ENCODE peak calls at places on chromosomes 4 and X, in four cellular contexts. X, H, W and P are unnamed samples.

GRCh38 chr4:96009720-96010119 is 169.8 kb downstream of the PDHA2 start:
- DNase-seq in X (no peak), H (no peak), W (no peak), P (no peak)

GRCh38 chr4:184802203-184803015 is 23.4 kb downstream of the ACSL1 start:
- DNase-seq in X (no peak), H (no peak), W (peak), P (no peak)

GRCh38 chr4:92047209-92047877 is 256.4 kb upstream of the GRID2 start:
- DNase-seq in X (no peak), H (no peak), W (peak), P (no peak)

GRCh38 chr4:148126825-148127224 is 315.4 kb downstream of the NR3C2 start:
- DNase-seq in X (no peak), H (no peak), W (peak), P (no peak)

GRCh38 chr4:146465628-146466027 is 56.1 kb downstream of the SLC10A7 start:
- DNase-seq in X (no peak), H (no peak), W (no peak), P (no peak)

GRCh38 chr4:20773144-20773997 is 73.1 kb downstream of the PACRGL start:
- DNase-seq in X (peak), H (peak), W (peak), P (no peak)

GRCh38 chrX:102712216-102712966 is at the start of gene GPRASP2:
- DNase-seq in X (peak), H (peak), W (no peak), P (no peak)

GRCh38 chr4:185993328-185993973 is 75.5 kb upstream of the TLR3 start:
- DNase-seq in X (no peak), H (no peak), W (no peak), P (no peak)

GRCh38 chr4:140255919-140256318 is 101.9 kb upstream of the MAML3 start:
- DNase-seq in X (no peak), H (no peak), W (no peak), P (no peak)

GRCh38 chrX:147180886-147181285 is 366.3 kb upstream of the CXorf51A start:
- DNase-seq in X (no peak), H (peak), W (no peak), P (no peak)

GRCh38 chrX:136999021-136999420 is 34.8 kb downstream of the GPR101 start:
- DNase-seq in X (no peak), H (no peak), W (no peak), P (no peak)

GRCh38 chrX:107736781-107737531 is 38.6 kb downstream of the TSC22D3 start:
- DNase-seq in X (no peak), H (no peak), W (no peak), P (no peak)

GRCh38 chr4:108851346-108851745 is 88.5 kb upstream of the ETNPPL start:
- DNase-seq in X (no peak), H (no peak), W (peak), P (no peak)

GRCh38 chrX:148806145-148806868 is 305.9 kb downstream of the AFF2 start:
- DNase-seq in X (no peak), H (no peak), W (no peak), P (no peak)

DNA sequence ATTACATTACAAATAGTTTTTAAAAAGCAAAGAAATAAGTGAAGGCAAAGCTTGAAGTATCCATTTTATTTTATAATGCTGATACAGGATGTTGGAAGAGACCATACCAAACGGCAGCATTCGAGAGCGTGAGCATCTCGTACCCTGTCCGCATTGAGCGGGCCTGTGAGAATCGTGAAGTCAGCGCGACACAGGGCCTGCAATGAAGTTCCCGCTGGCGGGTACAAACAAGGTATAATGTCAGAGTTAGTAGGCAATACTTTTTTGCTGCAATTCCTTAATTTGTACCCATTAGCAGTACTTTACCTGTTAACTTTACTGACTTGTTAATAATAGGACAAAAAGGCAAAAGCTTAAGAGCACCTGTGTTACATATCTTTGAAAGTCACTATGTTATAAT is 19.0 kb downstream of the HNRNPD start:
- DNase-seq in X (no peak), H (no peak), W (no peak), P (no peak)
- TF ChIP-seq CTCF in X (no peak), H (no peak), W (no peak), P (no peak)

DNA sequence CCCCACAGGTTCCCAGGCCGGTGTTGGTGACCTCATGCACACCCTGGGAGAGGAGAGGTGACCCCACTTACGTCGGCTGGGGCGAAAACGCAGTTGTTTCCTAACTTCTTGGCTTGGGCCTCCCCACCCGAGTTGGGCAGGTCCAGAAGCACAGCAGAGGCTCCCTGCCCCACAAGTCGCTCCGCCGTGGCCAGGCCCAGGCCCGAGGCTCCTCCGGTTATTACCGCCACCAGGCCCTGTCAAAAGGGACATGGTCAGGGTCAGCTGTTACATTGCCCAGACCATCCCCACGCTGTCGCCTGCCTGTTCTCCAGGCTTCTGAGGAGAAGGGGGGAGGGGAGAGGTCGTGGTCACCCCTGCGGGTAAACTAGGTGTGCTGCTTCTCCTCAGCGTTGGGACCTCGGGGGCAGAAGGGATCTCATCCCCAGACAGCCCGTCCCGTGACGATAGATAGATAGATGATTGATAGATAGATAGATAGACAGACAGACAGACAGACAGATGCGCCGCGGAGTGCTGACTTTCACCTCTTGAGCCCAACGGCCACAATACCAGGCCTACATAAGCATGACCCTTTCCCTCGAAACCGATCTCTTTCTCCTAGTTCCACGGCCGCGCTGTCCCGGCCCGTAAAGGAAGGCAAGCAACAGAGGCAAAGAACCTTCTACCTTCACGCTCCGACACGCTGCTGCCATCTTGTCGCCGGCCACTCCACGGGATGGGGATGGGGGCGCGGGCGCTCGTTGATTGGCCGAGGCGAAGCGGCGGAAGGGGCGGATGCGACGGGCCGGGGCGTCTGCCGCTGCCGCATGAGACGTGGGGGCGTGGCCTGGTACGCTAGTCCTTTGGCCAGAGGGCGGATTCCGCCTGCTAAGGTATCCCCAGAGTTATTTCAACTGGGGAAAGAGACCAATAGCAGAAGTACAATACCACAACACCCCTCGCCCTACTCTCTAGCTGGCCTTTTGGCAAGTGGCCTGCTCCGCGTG is at the start of gene HSD17B10:
- DNase-seq in X (peak), H (peak), W (peak), P (peak)
- H3K4me3 ChIP-seq in X (peak), H (peak), W (peak), P (peak)

GRCh38 chrX:30144971-30145731 is 70.2 kb upstream of the MAGEB2 start:
- DNase-seq in X (no peak), H (no peak), W (no peak), P (no peak)

GRCh38 chrX:30144221-30144620 is 71.1 kb upstream of the MAGEB2 start:
- DNase-seq in X (no peak), H (no peak), W (no peak), P (no peak)

DNA sequence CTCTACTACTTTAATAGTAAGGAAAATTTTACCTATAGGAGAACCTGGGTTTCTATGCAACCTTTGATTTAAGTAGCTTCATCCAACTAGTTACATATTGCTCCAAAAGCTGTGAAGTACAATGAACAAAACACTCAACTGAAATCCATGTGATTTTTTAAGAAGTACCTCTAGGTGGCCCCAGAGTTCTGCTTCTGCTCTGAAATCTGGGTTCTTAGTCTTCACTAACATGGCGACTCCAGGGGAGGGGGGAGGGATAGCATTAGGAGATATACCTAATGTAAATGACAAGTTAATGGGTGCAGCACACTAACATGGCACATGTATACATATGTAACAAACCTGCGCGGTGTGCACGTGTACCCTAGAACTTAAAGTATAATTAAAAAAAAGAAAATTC is 73.4 kb upstream of the MAGEB2 start:
- DNase-seq in X (no peak), H (no peak), W (peak), P (peak)
- TF ChIP-seq CTCF in X (no peak), H (no peak), W (peak), P (no peak)

DNA sequence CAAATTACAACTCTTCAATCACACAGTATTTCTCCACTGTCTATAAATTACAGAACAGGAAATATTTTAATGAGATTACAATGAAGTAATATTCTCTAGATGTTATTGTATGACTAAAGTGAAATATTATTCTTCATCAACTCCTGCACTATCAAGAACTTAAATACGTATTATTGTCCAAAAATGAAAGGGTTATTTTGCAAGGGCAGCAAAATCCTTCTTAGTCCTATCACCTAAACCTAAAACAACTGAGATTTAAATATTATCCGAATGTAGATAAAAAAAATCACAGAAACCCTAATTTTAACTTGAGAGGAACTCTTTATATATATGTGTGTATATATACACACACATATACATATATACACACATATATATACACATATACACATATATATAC is 4.9 kb downstream of the UBA6 start:
- DNase-seq in X (no peak), H (no peak), W (no peak), P (no peak)
- H3K4me3 ChIP-seq in X (no peak), H (no peak), W (no peak), P (no peak)

GRCh38 chr4:16270654-16271328 is 44.5 kb upstream of the TAPT1 start:
- DNase-seq in X (no peak), H (no peak), W (no peak), P (no peak)
- TF ChIP-seq CTCF in X (no peak), H (no peak), W (no peak), P (no peak)

GRCh38 chr4:98581126-98581525 is 77.3 kb downstream of the TSPAN5 start:
- DNase-seq in X (no peak), H (no peak), W (no peak), P (no peak)
- H3K4me3 ChIP-seq in X (no peak), H (no peak), W (no peak), P (no peak)

DNA sequence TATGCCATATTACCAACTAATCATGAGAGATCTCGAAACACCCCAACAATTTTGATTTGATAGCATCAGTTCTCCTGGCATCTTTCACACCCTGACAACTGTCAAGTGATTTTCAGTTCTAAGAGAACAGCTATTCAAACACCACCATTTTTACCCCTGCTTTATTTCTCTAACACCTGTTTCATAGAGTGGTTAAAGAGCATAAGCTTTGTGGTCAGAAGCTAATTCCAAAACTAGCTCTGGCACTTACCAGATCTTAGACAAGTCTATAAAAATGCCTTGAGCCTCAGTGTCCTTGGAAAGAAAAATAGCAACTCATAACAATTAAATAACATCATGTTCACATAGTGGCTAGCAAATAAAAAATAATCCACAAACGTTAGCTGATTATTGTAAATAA is 17.9 kb downstream of the PPA2 start:
- DNase-seq in X (no peak), H (no peak), W (no peak), P (no peak)
- TF ChIP-seq CTCF in X (no peak), H (no peak), W (no peak), P (no peak)

DNA sequence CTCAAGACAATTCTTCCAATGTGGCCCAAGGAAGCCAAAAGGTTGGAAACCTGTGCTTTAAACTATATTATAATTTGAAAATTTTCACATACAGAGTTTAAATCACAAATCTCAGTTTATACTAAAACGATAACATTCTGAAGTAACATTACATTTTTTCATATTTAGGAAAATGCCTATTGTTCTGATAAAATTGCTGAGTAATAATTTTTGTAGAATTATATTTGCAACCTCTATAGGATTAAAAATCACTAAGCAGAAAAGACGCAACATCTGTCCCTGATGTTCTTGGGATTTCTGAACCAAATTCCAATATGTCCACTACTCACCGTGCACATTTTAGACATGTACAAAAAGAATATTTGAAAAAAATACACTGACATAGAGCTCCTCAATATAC is 10.5 kb downstream of the ZNF732 start:
- DNase-seq in X (no peak), H (no peak), W (no peak), P (no peak)
- H3K4me3 ChIP-seq in X (no peak), H (no peak), W (no peak), P (no peak)

GRCh38 chrX:54447461-54447860 is 7.3 kb downstream of the TSR2 start:
- DNase-seq in X (no peak), H (no peak), W (no peak), P (no peak)
- TF ChIP-seq CTCF in X (no peak), H (no peak), W (peak), P (peak)